ENCODE peak calls at places on chromosomes 7 and 10, in four cellular contexts. M, C, R and Z are unnamed samples.

GRCh38 chr7:88915615-88916014 is 120.1 kb upstream of the TEX47 start:
- DNase-seq in M (no peak), C (no peak), R (no peak), Z (no peak)

GRCh38 chr7:98341106-98341505 is 59.6 kb downstream of the BRI3 start:
- DNase-seq in M (no peak), C (no peak), R (no peak), Z (no peak)

GRCh38 chr7:104240400-104240799 is 32.6 kb upstream of the ORC5 start:
- DNase-seq in M (no peak), C (no peak), R (no peak), Z (no peak)

GRCh38 chr10:106836923-106837322 is 327.6 kb downstream of the SORCS1 start:
- DNase-seq in M (no peak), C (peak; percentile 49), R (no peak), Z (no peak)

GRCh38 chr10:128468462-128468861 is 342.2 kb upstream of the MKI67 start:
- DNase-seq in M (peak; percentile 54), C (no peak), R (no peak), Z (no peak)

GRCh38 chr7:42283553-42283952 is 46.5 kb upstream of the GLI3 start:
- DNase-seq in M (peak; percentile 43), C (no peak), R (no peak), Z (no peak)

GRCh38 chr7:22453159-22453558 is 46.8 kb downstream of the STEAP1B start:
- DNase-seq in M (no peak), C (no peak), R (no peak), Z (no peak)

GRCh38 chr7:150902078-150903033 is 50.0 kb downstream of the AOC1 start:
- DNase-seq in M (no peak), C (no peak), R (no peak), Z (no peak)

GRCh38 chr10:19918800-19919199 is 102.6 kb downstream of the PLXDC2 start:
- DNase-seq in M (no peak), C (no peak), R (no peak), Z (no peak)

GRCh38 chr7:117322741-117323584 is at the start of gene WNT2:
- DNase-seq in M (no peak), C (no peak), R (no peak), Z (no peak)

GRCh38 chr10:73785221-73785720 is at the start of gene ZSWIM8:
- DNase-seq in M (peak; percentile 93), C (peak; percentile 76), R (peak; percentile 97), Z (peak; percentile 92)

GRCh38 chr10:92290076-92290836 is 622 bp downstream of the CPEB3 start:
- DNase-seq in M (peak; percentile 60), C (no peak), R (no peak), Z (no peak)

GRCh38 chr7:142807855-142808460 is 37.2 kb downstream of the PRSS2 start:
- DNase-seq in M (no peak), C (no peak), R (no peak), Z (no peak)

GRCh38 chr7:140231779-140232491 is 55.2 kb upstream of the KDM7A start:
- DNase-seq in M (peak; percentile 79), C (no peak), R (no peak), Z (no peak)

GRCh38 chr10:44259090-44259874 is 125.6 kb downstream of the CXCL12 start:
- DNase-seq in M (no peak), C (no peak), R (no peak), Z (no peak)

GRCh38 chr7:48365010-48365409 is 193.8 kb downstream of the ABCA13 start:
- DNase-seq in M (no peak), C (no peak), R (no peak), Z (no peak)

GRCh38 chr10:43054593-43054992 is 22.3 kb upstream of the RET start:
- DNase-seq in M (no peak), C (no peak), R (peak; percentile 59), Z (no peak)

GRCh38 chr7:471866-472639 is 47.6 kb downstream of the PDGFA start:
- DNase-seq in M (peak; percentile 89), C (no peak), R (peak; percentile 80), Z (no peak)

GRCh38 chr10:69407621-69408301 is 9.0 kb downstream of the TACR2 start:
- DNase-seq in M (no peak), C (peak; percentile 41), R (peak; percentile 85), Z (no peak)

GRCh38 chr10:49364747-49365146 is 31.1 kb downstream of the DRGX start:
- DNase-seq in M (no peak), C (no peak), R (no peak), Z (no peak)

GRCh38 chr7:106608664-106609063 is 52.3 kb downstream of the CCDC71L start:
- DNase-seq in M (no peak), C (no peak), R (no peak), Z (no peak)

GRCh38 chr7:137354361-137354760 is 10.8 kb upstream of the PTN start:
- DNase-seq in M (no peak), C (no peak), R (no peak), Z (no peak)

GRCh38 chr7:151381333-151382078 is 28.3 kb downstream of the WDR86 start:
- DNase-seq in M (no peak), C (no peak), R (peak; percentile 81), Z (peak; percentile 57)

GRCh38 chr10:34539533-34540315 is 275.4 kb downstream of the PARD3 start:
- DNase-seq in M (no peak), C (no peak), R (no peak), Z (no peak)

GRCh38 chr7:26348234-26348851 is 56.7 kb downstream of the SNX10 start:
- DNase-seq in M (no peak), C (no peak), R (no peak), Z (no peak)

GRCh38 chr7:138396251-138397070 is 63.6 kb upstream of the TRIM24 start:
- DNase-seq in M (no peak), C (no peak), R (no peak), Z (peak; percentile 2)

GRCh38 chr7:129514683-129515082 is 12.4 kb downstream of the SMKR1 start:
- DNase-seq in M (no peak), C (no peak), R (no peak), Z (no peak)

GRCh38 chr10:72177454-72177853 is 38.4 kb upstream of the ANAPC16 start:
- DNase-seq in M (no peak), C (no peak), R (no peak), Z (no peak)
- TF ChIP-seq POLR2AphosphoS5 in M (no peak), C (no peak), R (no peak), Z (no peak)

DNA sequence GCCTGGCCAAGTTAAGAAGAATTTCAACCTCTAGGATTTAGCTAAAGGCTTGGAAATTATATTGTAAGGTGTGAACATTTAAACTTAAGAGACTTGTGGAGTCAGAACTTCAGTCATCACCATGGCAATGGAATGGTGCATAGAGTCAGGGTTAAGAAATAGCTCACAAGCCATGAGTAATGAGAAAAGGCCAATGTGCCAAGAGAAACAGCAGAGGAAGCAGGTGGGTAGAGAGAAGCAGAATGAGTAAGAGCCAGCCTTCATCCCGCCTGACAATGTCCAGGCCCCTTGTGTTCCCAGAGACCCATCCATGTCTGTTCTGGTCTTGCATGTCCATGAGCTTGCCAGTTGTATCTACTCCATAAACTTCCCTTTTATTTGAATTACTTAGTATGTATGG is 62.6 kb upstream of the TBX20 start:
- DNase-seq in M (no peak), C (no peak), R (no peak), Z (no peak)
- TF ChIP-seq POLR2AphosphoS5 in M (no peak), C (no peak), R (no peak), Z (no peak)

GRCh38 chr7:107803009-107803581 is at the start of gene SLC26A3:
- DNase-seq in M (no peak), C (no peak), R (no peak), Z (no peak)

DNA sequence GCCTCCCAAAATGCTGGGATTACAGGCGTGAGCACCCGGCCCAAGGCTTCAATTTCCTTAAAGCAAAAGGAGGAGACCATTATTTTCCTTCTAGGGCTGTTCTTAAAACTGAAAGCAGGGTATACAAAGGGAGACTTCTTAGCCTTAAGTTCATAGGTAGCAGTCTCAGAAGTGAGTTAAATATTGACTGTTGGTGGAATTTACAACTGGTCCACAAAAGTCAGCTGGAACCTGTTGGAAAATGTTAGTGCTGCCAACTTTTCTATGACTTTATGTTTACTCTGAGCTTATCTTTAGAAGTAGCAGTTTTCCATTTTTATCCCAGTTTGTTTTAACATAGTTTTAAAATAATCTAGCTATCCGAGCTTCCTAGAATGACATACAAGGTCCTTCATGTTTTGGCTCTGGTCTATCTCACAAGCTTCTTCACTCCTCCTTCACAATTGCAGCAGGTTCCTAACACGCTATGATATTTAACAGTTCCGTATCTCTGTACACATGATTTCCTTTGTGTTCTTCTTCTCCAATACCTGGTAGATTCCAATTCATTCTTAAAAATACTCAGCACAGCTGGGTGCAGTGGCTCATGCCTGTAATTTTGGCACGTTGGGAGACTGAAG is 3.3 kb downstream of the SLC26A3 start:
- DNase-seq in M (peak; percentile 57), C (no peak), R (no peak), Z (no peak)
- TF ChIP-seq POLR2AphosphoS5 in M (peak; percentile 84), C (no peak), R (no peak), Z (no peak)

GRCh38 chr10:7592627-7593026 is 74.1 kb downstream of the ITIH5 start:
- DNase-seq in M (no peak), C (no peak), R (peak; percentile 53), Z (no peak)

GRCh38 chr10:7590271-7590670 is 76.5 kb downstream of the ITIH5 start:
- DNase-seq in M (no peak), C (no peak), R (peak; percentile 10), Z (no peak)

GRCh38 chr10:7593905-7594304 is 72.9 kb downstream of the ITIH5 start:
- DNase-seq in M (no peak), C (no peak), R (peak; percentile 34), Z (no peak)

GRCh38 chr10:7596356-7596755 is 70.4 kb downstream of the ITIH5 start:
- DNase-seq in M (no peak), C (no peak), R (no peak), Z (no peak)

GRCh38 chr10:7593068-7593467 is 73.7 kb downstream of the ITIH5 start:
- DNase-seq in M (peak; percentile 18), C (no peak), R (peak; percentile 40), Z (no peak)
- TF ChIP-seq POLR2AphosphoS5 in M (peak; percentile 31), C (no peak), R (no peak), Z (no peak)

GRCh38 chr7:101153969-101154692 is at the start of gene AP1S1:
- DNase-seq in M (peak; percentile 90), C (peak; percentile 94), R (peak; percentile 96), Z (peak; percentile 98)
- TF ChIP-seq POLR2AphosphoS5 in M (peak; percentile 89), C (peak; percentile 24), R (peak; percentile 82), Z (no peak)